ENCODE peak calls at places on chromosome 1, in nine cellular contexts. G is NCI-H1105; P is activated CD8-positive, alpha-beta T cell treated with anti-CD3 and anti-CD28 coated beads, Interleukin-2, amount 10 ng/mL, durations not matched to agents 7 days and 5 days; S is progenitor cell of endocrine pancreas; X is Jurkat, Clone E6-1; O is stimulated activated CD8-positive, alpha-beta memory T cell treated with anti-CD3 and anti-CD28 coated beads, Interleukin-15, amount 100 ng/mL, for 4 hours; M is retina; U is H1; J is NCI-H1417. B is an unnamed sample.

GRCh38 chr1:243234978-243235657 is 20.0 kb downstream of the CEP170 start:
- DNase-seq in J (no peak), X (no peak), S (no peak), G (no peak), M (no peak), P (no peak), O (no peak), U (no peak), B (no peak)

GRCh38 chr1:231663211-231663792 is 36.7 kb downstream of the DISC1 start:
- DNase-seq in P (no peak), J (no peak), G (no peak), S (no peak), M (no peak), O (no peak), U (no peak), X (no peak), B (no peak)

GRCh38 chr1:220528049-220528678 is at the start of gene MARK1:
- DNase-seq in G (peak), S (peak), J (peak), O (no peak), M (no peak), X (no peak), P (no peak), U (no peak), B (no peak)

GRCh38 chr1:224262373-224263054 is 67.5 kb downstream of the NVL start:
- DNase-seq in U (no peak), O (no peak), P (no peak), X (no peak), J (no peak), G (no peak), S (no peak), M (no peak), B (no peak)

GRCh38 chr1:203326830-203327683 is 21.7 kb downstream of the BTG2 start:
- DNase-seq in J (peak), X (peak), U (no peak), S (peak), G (peak), M (peak), P (peak), O (peak), B (no peak)

GRCh38 chr1:117162806-117163205 is 41.3 kb upstream of the TRIM45 start:
- DNase-seq in O (no peak), X (no peak), S (no peak), P (no peak), U (no peak), M (no peak), G (no peak), J (no peak), B (no peak)

GRCh38 chr1:97144527-97144926 is 422.9 kb downstream of the PTBP2 start:
- DNase-seq in U (no peak), S (no peak), J (no peak), M (no peak), G (no peak), P (no peak), X (no peak), O (no peak), B (peak)

GRCh38 chr1:114154963-114155322 is 1.3 kb upstream of the SYT6 start:
- DNase-seq in P (peak), X (no peak), M (peak), J (no peak), G (no peak), U (no peak), O (no peak), S (peak), B (no peak)

GRCh38 chr1:78483903-78484302 is 6.9 kb upstream of the PTGFR start:
- DNase-seq in M (no peak), P (no peak), S (no peak), U (no peak), O (no peak), J (peak), X (no peak), G (peak), B (no peak)

GRCh38 chr1:207361910-207362309 is 40.4 kb downstream of the CD55 start:
- DNase-seq in X (no peak), J (no peak), S (no peak), O (no peak), M (no peak), U (no peak), G (no peak), P (no peak), B (no peak)

GRCh38 chr1:33586111-33586510 is 113.7 kb downstream of the ZSCAN20 start:
- DNase-seq in M (no peak), J (no peak), P (no peak), X (no peak), S (no peak), G (no peak), U (no peak), O (no peak), B (no peak)

GRCh38 chr1:24443241-24443656 is 27.6 kb downstream of the NIPAL3 start:
- DNase-seq in S (no peak), G (peak), O (no peak), P (no peak), J (no peak), X (no peak), U (no peak), M (no peak), B (no peak)

GRCh38 chr1:76103034-76103433 is 28.5 kb downstream of the ST6GALNAC3 start:
- DNase-seq in J (no peak), S (no peak), M (no peak), U (no peak), G (no peak), O (no peak), P (no peak), X (no peak), B (no peak)

GRCh38 chr1:212651521-212651920 is 43.0 kb downstream of the ATF3 start:
- DNase-seq in S (no peak), M (no peak), O (no peak), J (no peak), P (no peak), X (no peak), U (no peak), G (no peak), B (no peak)

GRCh38 chr1:53899206-53899628 is 5.2 kb downstream of the DIO1 start:
- DNase-seq in J (no peak), G (peak), U (no peak), O (no peak), X (no peak), M (no peak), P (no peak), S (no peak), B (no peak)

GRCh38 chr1:221241592-221241991 is 362.3 kb downstream of the HLX start:
- DNase-seq in J (no peak), O (no peak), M (no peak), U (no peak), P (no peak), S (no peak), X (no peak), G (peak), B (no peak)

GRCh38 chr1:172935062-172935592 is 115.6 kb downstream of the TNFSF18 start:
- DNase-seq in J (no peak), M (no peak), X (no peak), G (no peak), P (no peak), U (no peak), O (no peak), S (no peak), B (no peak)

GRCh38 chr1:59116920-59117542 is 179.9 kb upstream of the FGGY start:
- DNase-seq in S (no peak), J (no peak), U (peak), P (no peak), X (no peak), O (no peak), M (no peak), G (no peak), B (no peak)

GRCh38 chr1:154407866-154408777 is 3.0 kb downstream of the IL6R start:
- DNase-seq in J (no peak), O (no peak), X (no peak), M (no peak), S (no peak), P (no peak), U (no peak), G (no peak), B (no peak)

GRCh38 chr1:27031235-27032118 is 18.8 kb upstream of the TENT5B start:
- DNase-seq in G (no peak), J (no peak), O (no peak), M (peak), S (no peak), X (no peak), U (no peak), P (no peak), B (no peak)

GRCh38 chr1:3399732-3400131 is 54.7 kb upstream of the ARHGEF16 start:
- DNase-seq in X (no peak), O (no peak), M (no peak), S (no peak), J (no peak), U (no peak), G (no peak), P (no peak), B (no peak)

GRCh38 chr1:241488739-241489138 is 30.8 kb downstream of the FH start:
- DNase-seq in J (no peak), M (no peak), S (no peak), O (no peak), G (no peak), U (no peak), P (no peak), X (no peak), B (no peak)

GRCh38 chr1:104801344-104801743 is 1051.6 kb downstream of the AMY1C start:
- DNase-seq in J (no peak), M (no peak), U (no peak), S (no peak), O (no peak), X (no peak), G (no peak), P (no peak), B (no peak)